ENCODE peak calls at places on chromosomes 7 and 10, in four cellular contexts. L is body of pancreas, I is A549, B is heart left ventricle. P is an unnamed sample.

GRCh38 chr10:78602201-78602917 is 466.4 kb upstream of the ZMIZ1 start:
- DNase-seq in L (no peak), I (no peak), B (no peak), P (no peak)

GRCh38 chr7:95687759-95688343 is 84.5 kb upstream of the DYNC1I1 start:
- DNase-seq in L (no peak), I (peak), B (no peak), P (peak)

GRCh38 chr7:45711161-45711490 is 137.0 kb downstream of the ADCY1 start:
- DNase-seq in L (no peak), I (no peak), B (no peak), P (no peak)

GRCh38 chr7:10643545-10643944 is 330.1 kb upstream of the PHF14 start:
- DNase-seq in L (no peak), I (no peak), B (no peak), P (no peak)

GRCh38 chr7:127152423-127152822 is 100.3 kb downstream of the GRM8 start:
- DNase-seq in L (no peak), I (no peak), B (no peak), P (no peak)

GRCh38 chr10:102935510-102935909 is 17.4 kb downstream of the CNNM2 start:
- DNase-seq in L (no peak), I (no peak), B (no peak), P (no peak)

GRCh38 chr10:102646610-102647432 is 2.5 kb downstream of the TRIM8 start:
- DNase-seq in L (peak), I (peak), B (peak), P (peak)

GRCh38 chr10:51878695-51879094 is 179.3 kb upstream of the CSTF2T start:
- DNase-seq in L (no peak), I (no peak), B (no peak), P (no peak)

GRCh38 chr7:151518781-151519044 is 982 bp downstream of the RHEB start:
- DNase-seq in L (no peak), I (no peak), B (no peak), P (no peak)

GRCh38 chr10:89963446-89964102 is 262.2 kb downstream of the KIF20B start:
- DNase-seq in L (no peak), I (no peak), B (no peak), P (no peak)

GRCh38 chr10:129441391-129442009 is 25.5 kb upstream of the MGMT start:
- DNase-seq in L (no peak), I (no peak), B (no peak), P (no peak)

GRCh38 chr7:5780801-5781496 is 514 bp downstream of the RNF216 start:
- DNase-seq in L (peak), I (no peak), B (peak), P (peak)

DNA sequence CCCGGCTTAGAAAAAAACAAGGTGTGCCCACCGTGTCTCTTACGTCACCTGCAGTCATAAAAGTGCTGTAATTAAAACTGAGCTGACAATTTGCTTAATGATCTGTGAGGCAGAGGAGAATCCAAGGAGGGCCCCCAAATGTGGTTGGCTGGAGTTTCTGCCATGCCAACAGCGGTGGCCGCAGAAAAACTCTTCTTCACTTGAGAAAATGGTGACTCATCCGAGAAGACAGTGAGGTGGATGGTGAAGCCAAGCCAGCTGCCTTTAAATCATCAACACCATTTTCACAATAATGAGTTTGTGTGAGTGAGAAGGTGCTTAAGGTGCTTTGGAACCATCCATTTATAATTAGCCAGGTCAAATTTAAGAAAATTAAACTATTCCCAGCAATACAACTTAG is 298.2 kb downstream of the GATA3 start:
- DNase-seq in L (no peak), I (no peak), B (no peak), P (no peak)
- H3K27ac ChIP-seq in L (no peak), I (no peak), B (no peak), P (no peak)

DNA sequence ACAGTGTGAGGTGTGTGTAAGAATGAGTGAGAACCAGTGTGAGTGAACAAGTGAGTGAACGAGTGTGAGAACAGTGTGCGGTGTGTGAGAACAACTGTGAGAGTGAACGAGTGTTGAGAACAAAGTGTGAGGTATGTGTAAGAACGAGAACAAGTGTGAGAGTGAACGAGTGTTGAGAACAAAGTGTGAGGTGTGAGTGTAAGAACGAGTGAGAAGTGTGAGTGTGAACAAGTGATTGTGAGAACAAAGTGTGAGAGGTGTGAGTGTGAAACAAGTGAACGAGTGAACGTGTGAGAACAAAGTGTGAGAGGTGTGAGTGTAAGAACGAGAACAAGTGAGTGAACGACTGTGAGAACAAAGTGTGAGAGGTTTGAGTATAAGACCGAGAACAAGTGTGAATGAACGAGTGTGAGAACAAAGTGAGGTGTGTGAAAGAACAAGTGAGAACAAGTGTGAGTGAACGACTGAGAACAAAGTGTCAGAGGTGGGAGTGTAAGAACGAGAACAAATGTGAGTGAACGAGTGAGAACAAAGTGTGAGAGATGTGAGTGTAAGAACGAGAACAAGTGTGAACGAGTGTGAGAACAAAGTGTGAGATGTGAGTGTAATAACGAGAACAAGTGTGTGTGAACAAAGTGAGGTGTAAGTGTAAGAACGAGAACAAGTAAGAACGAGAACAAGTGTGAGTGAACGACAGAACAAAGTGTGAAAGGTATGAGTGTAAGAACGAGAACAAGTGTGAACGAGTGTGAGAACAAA is 47.9 kb downstream of the ESYT2 start:
- DNase-seq in L (no peak), I (no peak), B (no peak), P (no peak)
- H3K4me3 ChIP-seq in L (no peak), I (no peak), B (no peak), P (no peak)

GRCh38 chr10:110497438-110498086 is at the start of gene DUSP5:
- DNase-seq in L (peak), I (peak), B (peak), P (peak)
- TF ChIP-seq POLR2A in L (peak), I (peak), B (peak), P (peak)

GRCh38 chr7:100884741-100885439 is 4.6 kb downstream of the UFSP1 start:
- DNase-seq in L (no peak), I (no peak), B (no peak), P (no peak)

GRCh38 chr7:100881136-100881535 is 6.2 kb downstream of the SRRT start:
- DNase-seq in L (no peak), I (no peak), B (no peak), P (no peak)

GRCh38 chr7:100882201-100882600 is 7.3 kb downstream of the SRRT start:
- DNase-seq in L (no peak), I (no peak), B (no peak), P (no peak)

GRCh38 chr7:100880645-100881044 is 5.7 kb downstream of the SRRT start:
- DNase-seq in L (no peak), I (no peak), B (no peak), P (no peak)

GRCh38 chr7:100882769-100883526 is 6.6 kb downstream of the UFSP1 start:
- DNase-seq in L (no peak), I (no peak), B (no peak), P (no peak)
- H3K27ac ChIP-seq in L (no peak), I (no peak), B (no peak), P (no peak)

GRCh38 chr7:66205736-66206080 is 574 bp downstream of the TPST1 start:
- DNase-seq in L (peak), I (peak), B (no peak), P (peak)

GRCh38 chr7:66206116-66206908 is 1.2 kb downstream of the TPST1 start:
- DNase-seq in L (no peak), I (no peak), B (no peak), P (peak)

GRCh38 chr7:66204822-66205735 is at the start of gene TPST1:
- DNase-seq in L (peak), I (peak), B (peak), P (peak)

GRCh38 chr7:66202380-66202779 is 2.8 kb upstream of the TPST1 start:
- DNase-seq in L (no peak), I (no peak), B (no peak), P (no peak)

DNA sequence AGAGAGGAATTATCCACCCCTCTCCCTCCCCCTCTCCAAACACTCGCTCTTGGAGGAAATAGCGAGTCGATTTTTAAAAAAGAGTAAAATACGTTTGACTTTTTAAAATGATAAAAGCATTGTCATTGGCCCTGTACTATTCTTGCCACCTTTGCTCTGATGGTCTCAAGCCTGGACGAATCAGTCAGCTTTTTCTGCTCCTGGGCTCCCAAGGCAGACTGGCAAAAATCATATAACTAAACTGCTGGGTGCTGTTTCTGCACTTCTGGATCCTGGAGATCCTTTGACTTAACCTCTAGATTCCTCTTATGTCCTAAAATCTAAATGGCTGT is 1.7 kb downstream of the TPST1 start:
- DNase-seq in L (no peak), I (no peak), B (no peak), P (no peak)
- H3K4me3 ChIP-seq in L (no peak), I (no peak), B (peak), P (no peak)

GRCh38 chr7:44072364-44073231 is 7.2 kb upstream of the PGAM2 start:
- DNase-seq in L (peak), I (peak), B (peak), P (peak)
- TF ChIP-seq POLR2A in L (no peak), I (no peak), B (no peak), P (no peak)

GRCh38 chr7:100680589-100681271 is 7.2 kb downstream of the GNB2 start:
- DNase-seq in L (peak), I (no peak), B (no peak), P (no peak)
- H3K27ac ChIP-seq in L (no peak), I (no peak), B (no peak), P (peak)